ENCODE peak calls at places on chromosome 15, in seven cellular contexts. One of them, this sample, is unnamed.

GRCh38 chr15:95475067-95475466 is 855.4 kb upstream of the NR2F2 start:
- DNase-seq in NB4: no peak
- DNase-seq in kidney tubule cell: no peak
- DNase-seq in stimulated activated naive CD8-positive, alpha-beta T cell treated with anti-CD3 and anti-CD28 coated beads, Interleukin-15, amount 100 ng/mL, for 72 hours: no peak
- DNase-seq in stimulated activated CD8-positive, alpha-beta memory T cell treated with anti-CD3 and anti-CD28 coated beads, Interleukin-7, amount 100 ng/mL, for 1 hour: no peak
- DNase-seq in DMS153: no peak
- DNase-seq in AML-193: no peak
- DNase-seq in this sample: no peak

GRCh38 chr15:99410477-99410876 is 155.3 kb upstream of the MEF2A start:
- DNase-seq in stimulated activated CD8-positive, alpha-beta memory T cell treated with anti-CD3 and anti-CD28 coated beads, Interleukin-7, amount 100 ng/mL, for 1 hour: no peak
- DNase-seq in AML-193: no peak
- DNase-seq in stimulated activated naive CD8-positive, alpha-beta T cell treated with anti-CD3 and anti-CD28 coated beads, Interleukin-15, amount 100 ng/mL, for 72 hours: no peak
- DNase-seq in NB4: no peak
- DNase-seq in kidney tubule cell: no peak
- DNase-seq in DMS153: no peak
- DNase-seq in this sample: peak; percentile 10

GRCh38 chr15:100222349-100222715 is 119.4 kb downstream of the ADAMTS17 start:
- DNase-seq in NB4: no peak
- DNase-seq in DMS153: no peak
- DNase-seq in stimulated activated CD8-positive, alpha-beta memory T cell treated with anti-CD3 and anti-CD28 coated beads, Interleukin-7, amount 100 ng/mL, for 1 hour: no peak
- DNase-seq in stimulated activated naive CD8-positive, alpha-beta T cell treated with anti-CD3 and anti-CD28 coated beads, Interleukin-15, amount 100 ng/mL, for 72 hours: no peak
- DNase-seq in AML-193: no peak
- DNase-seq in kidney tubule cell: no peak
- DNase-seq in this sample: no peak

GRCh38 chr15:84987949-84988624 is 6.4 kb downstream of the PDE8A start:
- DNase-seq in stimulated activated CD8-positive, alpha-beta memory T cell treated with anti-CD3 and anti-CD28 coated beads, Interleukin-7, amount 100 ng/mL, for 1 hour: no peak
- DNase-seq in NB4: no peak
- DNase-seq in AML-193: no peak
- DNase-seq in stimulated activated naive CD8-positive, alpha-beta T cell treated with anti-CD3 and anti-CD28 coated beads, Interleukin-15, amount 100 ng/mL, for 72 hours: no peak
- DNase-seq in DMS153: no peak
- DNase-seq in kidney tubule cell: no peak
- DNase-seq in this sample: no peak

GRCh38 chr15:101016581-101016980 is 97.4 kb downstream of the LRRK1 start:
- DNase-seq in stimulated activated naive CD8-positive, alpha-beta T cell treated with anti-CD3 and anti-CD28 coated beads, Interleukin-15, amount 100 ng/mL, for 72 hours: no peak
- DNase-seq in DMS153: no peak
- DNase-seq in AML-193: no peak
- DNase-seq in kidney tubule cell: no peak
- DNase-seq in NB4: no peak
- DNase-seq in stimulated activated CD8-positive, alpha-beta memory T cell treated with anti-CD3 and anti-CD28 coated beads, Interleukin-7, amount 100 ng/mL, for 1 hour: no peak
- DNase-seq in this sample: no peak

GRCh38 chr15:53976844-53977392 is 1.3 kb upstream of the UNC13C start:
- DNase-seq in stimulated activated naive CD8-positive, alpha-beta T cell treated with anti-CD3 and anti-CD28 coated beads, Interleukin-15, amount 100 ng/mL, for 72 hours: no peak
- DNase-seq in kidney tubule cell: peak; percentile 54
- DNase-seq in AML-193: no peak
- DNase-seq in stimulated activated CD8-positive, alpha-beta memory T cell treated with anti-CD3 and anti-CD28 coated beads, Interleukin-7, amount 100 ng/mL, for 1 hour: no peak
- DNase-seq in NB4: peak; percentile 6
- DNase-seq in DMS153: no peak
- DNase-seq in this sample: peak; percentile 38

GRCh38 chr15:96341465-96342142 is 11.1 kb downstream of the NR2F2 start:
- DNase-seq in stimulated activated CD8-positive, alpha-beta memory T cell treated with anti-CD3 and anti-CD28 coated beads, Interleukin-7, amount 100 ng/mL, for 1 hour: no peak
- DNase-seq in stimulated activated naive CD8-positive, alpha-beta T cell treated with anti-CD3 and anti-CD28 coated beads, Interleukin-15, amount 100 ng/mL, for 72 hours: no peak
- DNase-seq in NB4: no peak
- DNase-seq in kidney tubule cell: peak; percentile 3
- DNase-seq in DMS153: no peak
- DNase-seq in AML-193: no peak
- DNase-seq in this sample: no peak

GRCh38 chr15:26842391-26842790 is 24.5 kb upstream of the GABRA5 start:
- DNase-seq in stimulated activated naive CD8-positive, alpha-beta T cell treated with anti-CD3 and anti-CD28 coated beads, Interleukin-15, amount 100 ng/mL, for 72 hours: no peak
- DNase-seq in kidney tubule cell: no peak
- DNase-seq in stimulated activated CD8-positive, alpha-beta memory T cell treated with anti-CD3 and anti-CD28 coated beads, Interleukin-7, amount 100 ng/mL, for 1 hour: no peak
- DNase-seq in NB4: no peak
- DNase-seq in DMS153: no peak
- DNase-seq in AML-193: no peak
- DNase-seq in this sample: no peak

GRCh38 chr15:84929795-84930371 is 45.4 kb downstream of the SLC28A1 start:
- DNase-seq in stimulated activated CD8-positive, alpha-beta memory T cell treated with anti-CD3 and anti-CD28 coated beads, Interleukin-7, amount 100 ng/mL, for 1 hour: no peak
- DNase-seq in stimulated activated naive CD8-positive, alpha-beta T cell treated with anti-CD3 and anti-CD28 coated beads, Interleukin-15, amount 100 ng/mL, for 72 hours: no peak
- DNase-seq in NB4: peak; percentile 69
- DNase-seq in kidney tubule cell: peak; percentile 97
- DNase-seq in DMS153: no peak
- DNase-seq in AML-193: no peak
- DNase-seq in this sample: no peak

GRCh38 chr15:57333487-57333886 is 42.8 kb upstream of the CGNL1 start:
- DNase-seq in DMS153: no peak
- DNase-seq in AML-193: no peak
- DNase-seq in stimulated activated CD8-positive, alpha-beta memory T cell treated with anti-CD3 and anti-CD28 coated beads, Interleukin-7, amount 100 ng/mL, for 1 hour: no peak
- DNase-seq in stimulated activated naive CD8-positive, alpha-beta T cell treated with anti-CD3 and anti-CD28 coated beads, Interleukin-15, amount 100 ng/mL, for 72 hours: no peak
- DNase-seq in NB4: no peak
- DNase-seq in kidney tubule cell: peak; percentile 69
- DNase-seq in this sample: no peak

GRCh38 chr15:60399246-60399915 is 1.6 kb upstream of the ANXA2 start:
- DNase-seq in stimulated activated naive CD8-positive, alpha-beta T cell treated with anti-CD3 and anti-CD28 coated beads, Interleukin-15, amount 100 ng/mL, for 72 hours: no peak
- DNase-seq in NB4: peak; percentile 20
- DNase-seq in AML-193: no peak
- DNase-seq in kidney tubule cell: no peak
- DNase-seq in DMS153: no peak
- DNase-seq in stimulated activated CD8-positive, alpha-beta memory T cell treated with anti-CD3 and anti-CD28 coated beads, Interleukin-7, amount 100 ng/mL, for 1 hour: no peak
- DNase-seq in this sample: no peak

GRCh38 chr15:58167095-58167591 is 29.0 kb downstream of the AQP9 start:
- DNase-seq in AML-193: no peak
- DNase-seq in NB4: no peak
- DNase-seq in kidney tubule cell: no peak
- DNase-seq in stimulated activated CD8-positive, alpha-beta memory T cell treated with anti-CD3 and anti-CD28 coated beads, Interleukin-7, amount 100 ng/mL, for 1 hour: no peak
- DNase-seq in stimulated activated naive CD8-positive, alpha-beta T cell treated with anti-CD3 and anti-CD28 coated beads, Interleukin-15, amount 100 ng/mL, for 72 hours: no peak
- DNase-seq in DMS153: no peak
- DNase-seq in this sample: no peak

GRCh38 chr15:84747423-84748273 is 744 bp upstream of the ZNF592 start:
- DNase-seq in kidney tubule cell: peak; percentile 81
- DNase-seq in NB4: peak; percentile 89
- DNase-seq in stimulated activated naive CD8-positive, alpha-beta T cell treated with anti-CD3 and anti-CD28 coated beads, Interleukin-15, amount 100 ng/mL, for 72 hours: peak; percentile 83
- DNase-seq in AML-193: peak; percentile 53
- DNase-seq in DMS153: peak; percentile 0
- DNase-seq in stimulated activated CD8-positive, alpha-beta memory T cell treated with anti-CD3 and anti-CD28 coated beads, Interleukin-7, amount 100 ng/mL, for 1 hour: no peak
- DNase-seq in this sample: peak; percentile 55

GRCh38 chr15:95131071-95131683 is 899.8 kb downstream of the MCTP2 start:
- DNase-seq in DMS153: no peak
- DNase-seq in AML-193: no peak
- DNase-seq in NB4: peak; percentile 80
- DNase-seq in stimulated activated naive CD8-positive, alpha-beta T cell treated with anti-CD3 and anti-CD28 coated beads, Interleukin-15, amount 100 ng/mL, for 72 hours: no peak
- DNase-seq in kidney tubule cell: no peak
- DNase-seq in stimulated activated CD8-positive, alpha-beta memory T cell treated with anti-CD3 and anti-CD28 coated beads, Interleukin-7, amount 100 ng/mL, for 1 hour: no peak
- DNase-seq in this sample: no peak

GRCh38 chr15:35000511-35000910 is 12.4 kb upstream of the ZNF770 start:
- DNase-seq in stimulated activated CD8-positive, alpha-beta memory T cell treated with anti-CD3 and anti-CD28 coated beads, Interleukin-7, amount 100 ng/mL, for 1 hour: no peak
- DNase-seq in stimulated activated naive CD8-positive, alpha-beta T cell treated with anti-CD3 and anti-CD28 coated beads, Interleukin-15, amount 100 ng/mL, for 72 hours: no peak
- DNase-seq in AML-193: peak; percentile 24
- DNase-seq in NB4: peak; percentile 57
- DNase-seq in kidney tubule cell: peak; percentile 89
- DNase-seq in DMS153: no peak
- DNase-seq in this sample: no peak

GRCh38 chr15:74867562-74868458 is 5.4 kb downstream of the SCAMP2 start:
- DNase-seq in AML-193: peak; percentile 86
- DNase-seq in NB4: peak; percentile 88
- DNase-seq in stimulated activated naive CD8-positive, alpha-beta T cell treated with anti-CD3 and anti-CD28 coated beads, Interleukin-15, amount 100 ng/mL, for 72 hours: no peak
- DNase-seq in stimulated activated CD8-positive, alpha-beta memory T cell treated with anti-CD3 and anti-CD28 coated beads, Interleukin-7, amount 100 ng/mL, for 1 hour: no peak
- DNase-seq in DMS153: no peak
- DNase-seq in kidney tubule cell: peak; percentile 87
- DNase-seq in this sample: no peak

GRCh38 chr15:57321973-57322601 is 54.2 kb upstream of the CGNL1 start:
- DNase-seq in stimulated activated naive CD8-positive, alpha-beta T cell treated with anti-CD3 and anti-CD28 coated beads, Interleukin-15, amount 100 ng/mL, for 72 hours: no peak
- DNase-seq in NB4: no peak
- DNase-seq in stimulated activated CD8-positive, alpha-beta memory T cell treated with anti-CD3 and anti-CD28 coated beads, Interleukin-7, amount 100 ng/mL, for 1 hour: no peak
- DNase-seq in kidney tubule cell: no peak
- DNase-seq in AML-193: no peak
- DNase-seq in DMS153: peak; percentile 76
- DNase-seq in this sample: no peak

This sample was measured in SK-MEL-5.